ENCODE peak calls at places on chromosomes 13 and 19, in five cellular contexts. X, N, C, W and H are unnamed samples.

GRCh38 chr19:4352701-4353121 is 9.3 kb downstream of the MPND start:
- DNase-seq in X (no peak), N (peak), C (no peak), W (peak), H (peak)

GRCh38 chr13:48507024-48507423 is 25.9 kb downstream of the RCBTB2 start:
- DNase-seq in X (no peak), N (no peak), C (no peak), W (no peak), H (no peak)

GRCh38 chr13:50127017-50127725 is 111.9 kb downstream of the KCNRG start:
- DNase-seq in X (no peak), N (no peak), C (no peak), W (no peak), H (peak)

GRCh38 chr19:18107235-18108083 is 9.9 kb downstream of the MAST3 start:
- DNase-seq in X (no peak), N (no peak), C (no peak), W (no peak), H (no peak)

GRCh38 chr19:3492919-3493318 is 7.6 kb downstream of the DOHH start:
- DNase-seq in X (no peak), N (no peak), C (no peak), W (no peak), H (no peak)

GRCh38 chr13:114208134-114208533 is 26.6 kb upstream of the CDC16 start:
- DNase-seq in X (no peak), N (no peak), C (no peak), W (no peak), H (no peak)

GRCh38 chr13:44299142-44299541 is 74.5 kb upstream of the SERP2 start:
- DNase-seq in X (no peak), N (no peak), C (no peak), W (no peak), H (no peak)

GRCh38 chr13:85521586-85521985 is 277.6 kb downstream of the SLITRK6 start:
- DNase-seq in X (no peak), N (no peak), C (no peak), W (no peak), H (no peak)

GRCh38 chr19:44883962-44884361 is 7.1 kb upstream of the TOMM40 start:
- DNase-seq in X (no peak), N (no peak), C (no peak), W (no peak), H (no peak)

DNA sequence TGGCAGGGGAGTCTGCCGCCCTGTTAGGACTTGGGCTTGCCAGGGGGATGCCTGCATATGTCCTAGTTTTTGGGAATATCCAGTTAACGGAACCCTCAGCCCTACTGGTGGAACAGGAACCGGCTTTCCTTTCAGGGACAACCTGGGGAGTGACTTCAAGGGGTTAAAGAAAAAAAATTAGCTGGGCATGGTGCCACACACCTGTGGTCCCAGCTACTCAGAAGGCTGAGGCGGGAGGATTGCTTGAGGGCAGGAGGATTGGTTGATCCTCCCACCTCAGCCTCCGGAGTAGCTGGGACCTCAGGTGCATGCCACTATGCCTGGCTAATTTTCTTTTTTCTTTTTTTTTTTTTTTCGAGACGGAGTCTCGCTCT is 22.5 kb downstream of the LDLR start:
- DNase-seq in X (no peak), N (no peak), C (no peak), W (no peak), H (no peak)
- TF ChIP-seq REST in X (no peak), N (no peak), C (no peak), W (no peak), H (no peak)

GRCh38 chr19:56112313-56112709 is 8.8 kb downstream of the ZNF787 start:
- DNase-seq in X (no peak), N (no peak), C (no peak), W (no peak), H (no peak)

GRCh38 chr19:56108447-56109195 is 12.5 kb downstream of the ZNF787 start:
- DNase-seq in X (no peak), N (no peak), C (no peak), W (no peak), H (no peak)

GRCh38 chr19:56109216-56109615 is 11.9 kb downstream of the ZNF787 start:
- DNase-seq in X (no peak), N (no peak), C (no peak), W (no peak), H (no peak)

GRCh38 chr19:56111601-56112312 is 9.3 kb downstream of the ZNF787 start:
- DNase-seq in X (no peak), N (no peak), C (no peak), W (peak), H (peak)

DNA sequence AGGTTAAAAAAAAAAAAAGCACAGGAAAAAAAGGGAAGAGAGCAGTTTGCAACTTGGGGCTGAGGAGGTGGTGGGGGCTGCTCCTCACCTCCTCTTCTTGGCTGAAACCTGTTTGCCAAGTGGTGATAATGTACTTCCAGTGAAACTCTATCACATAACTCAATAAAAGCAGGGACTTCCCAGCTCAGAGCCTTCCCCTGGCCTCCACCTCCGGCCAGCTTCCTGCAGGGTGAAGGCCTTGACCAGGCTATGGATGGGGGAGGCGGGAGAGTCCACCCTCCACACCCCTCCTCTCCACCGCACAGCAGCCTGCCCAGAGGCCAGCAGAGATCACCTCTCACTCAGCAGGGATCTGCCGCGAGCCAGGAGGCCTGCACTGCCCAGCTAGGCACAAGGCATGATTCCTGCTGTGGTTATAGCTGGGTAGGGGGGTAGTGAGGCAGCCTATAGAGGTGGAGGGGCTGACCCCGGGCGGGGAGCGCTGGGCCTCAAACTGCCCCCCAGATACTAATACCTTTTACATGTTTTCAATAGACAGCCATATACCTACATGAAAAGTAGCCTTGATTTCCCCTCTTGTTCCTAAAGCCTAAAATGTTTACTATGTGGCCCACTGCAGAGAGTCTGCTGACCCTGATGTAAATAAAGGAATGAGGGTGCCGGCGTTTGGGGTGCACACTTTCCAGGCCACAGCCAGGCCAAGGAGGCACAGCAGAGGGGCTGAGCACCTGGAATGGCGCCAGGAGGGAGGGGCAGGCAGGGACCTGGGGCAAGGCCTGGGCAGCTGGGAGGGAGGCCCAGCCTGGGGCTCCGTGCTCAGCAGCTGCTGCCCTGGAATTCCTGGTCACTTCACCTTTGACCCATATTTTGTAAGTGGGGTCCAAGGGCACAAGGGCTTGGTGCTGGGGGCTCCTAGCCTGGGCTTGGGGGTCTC is 10.3 kb downstream of the ZNF787 start:
- DNase-seq in X (no peak), N (no peak), C (no peak), W (peak), H (no peak)
- H3K4me2 ChIP-seq in X (no peak), N (no peak), C (peak), W (peak), H (peak)

GRCh38 chr13:111062305-111062704 is 52.8 kb upstream of the ARHGEF7 start:
- DNase-seq in X (no peak), N (no peak), C (no peak), W (no peak), H (no peak)
- TF ChIP-seq EZH2 in X (no peak), N (no peak), C (no peak), W (no peak), H (no peak)

DNA sequence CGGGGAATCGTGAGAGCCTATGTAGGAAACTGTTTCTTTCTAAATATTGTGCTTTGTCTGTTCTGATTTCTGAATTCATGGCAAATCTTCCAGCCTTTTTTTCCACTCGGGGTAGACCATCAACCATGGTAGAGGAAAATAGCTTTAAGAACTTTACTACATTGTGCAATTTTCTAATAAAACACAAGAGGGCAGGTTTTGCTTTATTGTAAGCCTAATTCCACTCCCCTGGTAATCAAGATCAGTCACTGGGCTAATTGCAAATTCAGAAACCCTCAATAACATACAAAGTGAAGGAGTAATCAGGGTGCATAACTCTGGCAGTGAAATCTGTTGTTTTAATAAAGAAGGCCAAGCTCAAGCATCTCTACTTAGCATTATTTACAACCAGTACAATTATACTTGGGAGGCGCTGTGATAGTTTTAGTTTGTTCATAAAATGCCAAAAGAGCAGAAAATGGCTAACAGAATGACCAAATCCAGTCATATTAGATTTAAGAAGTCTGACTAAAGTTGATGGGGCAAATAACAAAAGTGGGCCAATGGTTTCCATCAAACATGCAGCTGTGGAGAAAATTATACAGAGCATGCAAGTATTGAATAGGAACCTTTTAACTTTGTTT is 43.8 kb downstream of the DCT start:
- DNase-seq in X (peak), N (peak), C (no peak), W (peak), H (peak)
- TF ChIP-seq REST in X (no peak), N (no peak), C (no peak), W (no peak), H (no peak)